ENCODE peak calls at places on chromosomes 13 and 19, in four cellular contexts. One of them, this sample, is unnamed. For H3K4me1, the result is how much of the 10 kb centered on the place peaks cover.

GRCh38 chr13:42575938-42576337 is 2.0 kb downstream of the TNFSF11 start:
- DNase-seq in mesenchymal stem cell: no peak
- DNase-seq in GM23248: no peak
- DNase-seq in mammary epithelial cell: no peak
- DNase-seq in this sample: no peak

GRCh38 chr13:100210966-100211710 is 122.2 kb downstream of the PCCA start:
- DNase-seq in mesenchymal stem cell: no peak
- DNase-seq in GM23248: peak
- DNase-seq in mammary epithelial cell: no peak
- DNase-seq in this sample: no peak

GRCh38 chr13:79825959-79826358 is 345.0 kb downstream of the NDFIP2 start:
- DNase-seq in mesenchymal stem cell: no peak
- DNase-seq in GM23248: no peak
- DNase-seq in mammary epithelial cell: no peak
- DNase-seq in this sample: no peak

GRCh38 chr13:80070024-80070703 is 270.8 kb downstream of the SPRY2 start:
- DNase-seq in mesenchymal stem cell: no peak
- DNase-seq in GM23248: no peak
- DNase-seq in mammary epithelial cell: no peak
- DNase-seq in this sample: no peak

GRCh38 chr13:19601749-19602725 is 31.4 kb upstream of the MPHOSPH8 start:
- DNase-seq in mesenchymal stem cell: peak
- DNase-seq in GM23248: peak
- DNase-seq in mammary epithelial cell: peak
- DNase-seq in this sample: peak

GRCh38 chr13:94249512-94249911 is 230.0 kb downstream of the DCT start:
- DNase-seq in mesenchymal stem cell: peak
- DNase-seq in GM23248: peak
- DNase-seq in mammary epithelial cell: peak
- DNase-seq in this sample: peak

GRCh38 chr13:24693862-24694471 is 13.8 kb downstream of the ATP12A start:
- DNase-seq in mesenchymal stem cell: peak
- DNase-seq in GM23248: peak
- DNase-seq in mammary epithelial cell: peak
- DNase-seq in this sample: peak

GRCh38 chr19:51712461-51713081 is 11.2 kb downstream of the HAS1 start:
- DNase-seq in mesenchymal stem cell: no peak
- DNase-seq in GM23248: peak
- DNase-seq in mammary epithelial cell: peak
- DNase-seq in this sample: peak

GRCh38 chr19:3270908-3271307 is 46.4 kb downstream of the CELF5 start:
- DNase-seq in mesenchymal stem cell: peak
- DNase-seq in GM23248: peak
- DNase-seq in mammary epithelial cell: peak
- DNase-seq in this sample: peak

GRCh38 chr13:98567140-98567539 is 9.8 kb downstream of the STK24 start:
- DNase-seq in mesenchymal stem cell: no peak
- DNase-seq in GM23248: no peak
- DNase-seq in mammary epithelial cell: no peak
- DNase-seq in this sample: no peak
- H3K4me1 ChIP-seq in mesenchymal stem cell: under half
- H3K4me1 ChIP-seq in GM23248: under half
- H3K4me1 ChIP-seq in mammary epithelial cell: under half
- H3K4me1 ChIP-seq in this sample: under half

DNA sequence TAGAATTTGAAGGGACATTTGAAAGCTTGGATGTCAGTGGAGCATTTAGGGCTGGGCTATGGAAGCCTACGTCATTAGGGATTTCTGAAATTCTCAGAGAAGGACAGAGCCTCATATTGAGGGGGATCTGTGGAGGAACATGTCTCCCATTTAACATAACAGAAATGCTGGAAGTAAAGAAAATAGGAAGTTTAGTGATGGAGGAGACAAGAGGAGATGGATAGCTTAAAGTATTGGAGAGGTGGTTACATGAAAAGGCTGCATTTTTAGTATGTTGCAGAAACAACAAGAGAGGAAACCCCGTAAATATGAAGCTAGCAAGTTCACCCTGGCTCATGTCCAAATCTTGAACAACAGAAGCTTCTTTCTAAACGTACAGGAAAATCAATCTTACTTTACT is 24.4 kb downstream of the LIG4 start:
- DNase-seq in mesenchymal stem cell: no peak
- DNase-seq in GM23248: no peak
- DNase-seq in mammary epithelial cell: no peak
- DNase-seq in this sample: no peak
- H2AFZ ChIP-seq in mesenchymal stem cell: no peak
- H2AFZ ChIP-seq in GM23248: no peak
- H2AFZ ChIP-seq in mammary epithelial cell: peak
- H2AFZ ChIP-seq in this sample: no peak

GRCh38 chr19:17411801-17412200 is 6.4 kb upstream of the BST2 start:
- DNase-seq in mesenchymal stem cell: no peak
- DNase-seq in GM23248: no peak
- DNase-seq in mammary epithelial cell: no peak
- DNase-seq in this sample: no peak
- H3K4me1 ChIP-seq in mesenchymal stem cell: under half
- H3K4me1 ChIP-seq in GM23248: under half
- H3K4me1 ChIP-seq in mammary epithelial cell: under half
- H3K4me1 ChIP-seq in this sample: under half

GRCh38 chr19:15195987-15196682 is 4.7 kb downstream of the NOTCH3 start:
- DNase-seq in mesenchymal stem cell: no peak
- DNase-seq in GM23248: peak
- DNase-seq in mammary epithelial cell: peak
- DNase-seq in this sample: peak
- H2AFZ ChIP-seq in mesenchymal stem cell: no peak
- H2AFZ ChIP-seq in GM23248: no peak
- H2AFZ ChIP-seq in mammary epithelial cell: peak
- H2AFZ ChIP-seq in this sample: peak

DNA sequence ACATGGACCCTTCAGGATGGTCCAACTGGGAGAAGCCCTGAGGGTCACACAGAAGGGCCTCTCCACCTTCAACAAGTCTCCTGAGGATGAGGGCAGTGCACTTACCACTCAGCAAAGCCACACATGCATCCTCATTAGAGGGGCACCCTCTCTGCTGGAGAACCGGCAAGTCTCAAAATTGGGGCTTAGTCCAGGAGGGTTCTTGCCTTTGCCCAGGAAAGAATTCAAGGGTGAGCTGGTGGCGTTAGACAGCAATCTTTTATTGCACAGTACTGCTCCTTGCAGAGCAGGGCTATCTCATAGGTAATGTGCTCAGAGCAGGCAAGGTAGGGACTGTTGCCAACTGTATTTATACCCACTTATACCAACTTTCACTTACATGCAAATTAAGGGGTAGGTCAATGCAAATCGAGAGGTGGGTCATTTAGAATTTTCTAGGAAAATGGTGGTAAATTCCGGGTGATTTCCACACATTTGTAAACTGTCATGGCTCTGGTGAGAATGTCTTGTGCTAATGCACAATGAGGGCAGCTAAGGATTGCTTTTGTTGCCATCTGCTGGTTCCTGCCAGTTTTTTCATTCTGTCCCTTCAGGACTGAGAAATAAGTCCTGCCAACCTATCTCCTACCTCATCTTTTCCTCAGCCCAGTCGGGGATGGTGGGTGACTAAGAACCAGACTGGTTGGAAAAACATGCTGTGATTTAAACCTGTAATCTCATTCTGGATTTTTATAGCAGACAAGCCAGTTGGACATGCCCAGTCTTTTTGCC is 27.8 kb upstream of the IGSF23 start:
- DNase-seq in mesenchymal stem cell: no peak
- DNase-seq in GM23248: peak
- DNase-seq in mammary epithelial cell: peak
- DNase-seq in this sample: peak
- H3K4me1 ChIP-seq in mesenchymal stem cell: under half
- H3K4me1 ChIP-seq in GM23248: under half
- H3K4me1 ChIP-seq in mammary epithelial cell: under half
- H3K4me1 ChIP-seq in this sample: under half

GRCh38 chr19:14127929-14128509 is 8.4 kb downstream of the ASF1B start:
- DNase-seq in mesenchymal stem cell: no peak
- DNase-seq in GM23248: no peak
- DNase-seq in mammary epithelial cell: no peak
- DNase-seq in this sample: no peak
- H2AFZ ChIP-seq in mesenchymal stem cell: no peak
- H2AFZ ChIP-seq in GM23248: no peak
- H2AFZ ChIP-seq in mammary epithelial cell: no peak
- H2AFZ ChIP-seq in this sample: no peak

GRCh38 chr19:13016628-13017305 is 21.5 kb downstream of the NFIX start:
- DNase-seq in mesenchymal stem cell: no peak
- DNase-seq in GM23248: peak
- DNase-seq in mammary epithelial cell: peak
- DNase-seq in this sample: peak
- H3K4me1 ChIP-seq in mesenchymal stem cell: under half
- H3K4me1 ChIP-seq in GM23248: half or more
- H3K4me1 ChIP-seq in mammary epithelial cell: half or more
- H3K4me1 ChIP-seq in this sample: half or more

DNA sequence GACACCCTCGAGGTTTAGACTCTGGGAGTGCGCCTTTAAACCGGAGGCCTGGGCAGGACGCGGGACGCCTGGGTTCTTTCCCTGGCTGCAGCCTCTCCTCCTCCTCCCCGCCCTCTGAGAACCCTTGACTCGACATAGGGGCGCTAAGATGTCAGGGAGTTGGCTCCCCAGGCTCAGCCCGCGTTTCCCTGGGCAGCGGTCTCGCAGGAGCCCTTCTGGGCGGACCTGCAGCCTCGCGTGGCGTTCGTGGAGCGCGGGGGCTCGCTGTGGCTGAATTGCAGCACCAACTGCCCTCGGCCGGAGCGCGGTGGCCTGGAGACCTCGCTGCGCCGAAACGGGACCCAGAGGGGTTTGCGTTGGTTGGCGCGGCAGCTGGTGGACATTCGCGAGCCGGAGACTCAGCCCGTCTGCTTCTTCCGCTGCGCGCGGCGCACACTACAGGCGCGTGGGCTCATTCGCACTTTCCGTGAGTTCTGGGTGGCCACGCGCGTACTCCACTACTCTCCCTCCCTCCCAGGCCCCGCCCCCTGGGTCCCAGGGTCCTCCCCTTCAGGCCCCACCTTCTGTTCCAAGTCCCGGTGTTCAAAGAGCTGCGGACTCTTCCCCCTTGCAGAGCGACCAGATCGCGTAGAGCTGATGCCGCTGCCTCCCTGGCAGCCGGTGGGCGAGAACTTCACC is 1.3 kb downstream of the ICAM5 start:
- DNase-seq in mesenchymal stem cell: peak
- DNase-seq in GM23248: peak
- DNase-seq in mammary epithelial cell: peak
- DNase-seq in this sample: peak
- H2AFZ ChIP-seq in mesenchymal stem cell: no peak
- H2AFZ ChIP-seq in GM23248: peak
- H2AFZ ChIP-seq in mammary epithelial cell: peak
- H2AFZ ChIP-seq in this sample: peak

GRCh38 chr19:15304140-15304705 is 28.1 kb downstream of the BRD4 start:
- DNase-seq in mesenchymal stem cell: peak
- DNase-seq in GM23248: no peak
- DNase-seq in mammary epithelial cell: no peak
- DNase-seq in this sample: peak
- H3K4me1 ChIP-seq in mesenchymal stem cell: under half
- H3K4me1 ChIP-seq in GM23248: half or more
- H3K4me1 ChIP-seq in mammary epithelial cell: under half
- H3K4me1 ChIP-seq in this sample: under half

This sample was measured in PC-3.